ENCODE peak calls at places on chromosome 17, in five cellular contexts. I is activated T-cell treated with anti-CD3 and anti-CD28 coated beads, Interleukin-2, amount 50 U/mL, for 72 hours; P is DMS79; A is nephron progenitor cell; T is CD4-positive, alpha-beta memory T cell. U is an unnamed sample.

GRCh38 chr17:8644507-8644902 is 14.0 kb upstream of the MYH10 start:
- DNase-seq in A (no peak), I (no peak), P (no peak), T (no peak), U (no peak)

GRCh38 chr17:4510615-4510941 is 11.9 kb downstream of the SPNS2 start:
- DNase-seq in A (no peak), P (no peak), I (no peak), T (no peak), U (no peak)

GRCh38 chr17:62178579-62178978 is 113.5 kb upstream of the MED13 start:
- DNase-seq in T (no peak), P (no peak), I (no peak), A (no peak), U (no peak)

GRCh38 chr17:3695723-3696411 is at the start of gene P2RX5:
- DNase-seq in T (peak), P (no peak), I (peak), A (peak), U (no peak)

GRCh38 chr17:4444782-4445473 is 11.2 kb downstream of the SPNS3 start:
- DNase-seq in I (no peak), T (no peak), A (no peak), P (peak), U (no peak)

GRCh38 chr17:49399995-49400394 is 14.7 kb downstream of the PHB1 start:
- DNase-seq in P (no peak), I (no peak), A (no peak), T (no peak), U (no peak)

GRCh38 chr17:62109378-62109902 is 44.4 kb upstream of the MED13 start:
- DNase-seq in A (peak), P (peak), T (peak), I (peak), U (no peak)

GRCh38 chr17:29007456-29008455 is 1.9 kb upstream of the SEZ6 start:
- DNase-seq in I (no peak), A (no peak), T (no peak), P (peak), U (no peak)

GRCh38 chr17:14301279-14301760 is 439 bp downstream of the HS3ST3B1 start:
- DNase-seq in A (no peak), I (peak), P (no peak), T (peak), U (no peak)

GRCh38 chr17:77445908-77446535 is 305.3 kb downstream of the SEC14L1 start:
- DNase-seq in T (peak), A (no peak), P (no peak), I (peak), U (no peak)

GRCh38 chr17:78322858-78323455 is 36.9 kb downstream of the SOCS3 start:
- DNase-seq in P (no peak), T (no peak), A (no peak), I (no peak), U (no peak)

GRCh38 chr17:57391857-57392256 is 135.5 kb downstream of the MSI2 start:
- DNase-seq in A (no peak), P (no peak), T (no peak), I (no peak), U (no peak)

GRCh38 chr17:83204230-83204725 is 124.9 kb downstream of the METRNL start:
- DNase-seq in T (no peak), A (no peak), P (no peak), I (peak), U (no peak)

GRCh38 chr17:15263206-15263579 is 1.9 kb downstream of the PMP22 start:
- DNase-seq in T (no peak), P (no peak), I (no peak), A (peak), U (no peak)

GRCh38 chr17:67218385-67218950 is 26.5 kb downstream of the HELZ start:
- DNase-seq in I (no peak), T (no peak), A (no peak), P (no peak), U (no peak)

GRCh38 chr17:72254808-72255449 is 134.1 kb downstream of the SOX9 start:
- DNase-seq in P (no peak), T (no peak), A (no peak), I (no peak), U (no peak)

GRCh38 chr17:51155416-51155815 is 2.1 kb downstream of the NME1 start:
- DNase-seq in I (no peak), A (no peak), P (no peak), T (no peak), U (no peak)

GRCh38 chr17:71163121-71163812 is 957.6 kb upstream of the SOX9 start:
- DNase-seq in I (no peak), P (peak), A (no peak), T (no peak), U (no peak)

GRCh38 chr17:3802461-3803307 is 1.7 kb upstream of the ITGAE start:
- DNase-seq in A (no peak), P (no peak), I (no peak), T (no peak), U (no peak)

GRCh38 chr17:79429864-79430494 is 180.9 kb downstream of the RBFOX3 start:
- DNase-seq in T (no peak), P (no peak), I (no peak), A (no peak), U (no peak)

GRCh38 chr17:42675984-42676423 is 790 bp downstream of the PLEKHH3 start:
- DNase-seq in A (peak), P (no peak), T (no peak), I (peak), U (no peak)

GRCh38 chr17:46832945-46833839 is 14.7 kb upstream of the WNT3 start:
- DNase-seq in A (no peak), I (no peak), T (no peak), P (no peak), U (no peak)

GRCh38 chr17:82107341-82107860 is 9.4 kb upstream of the FASN start:
- DNase-seq in I (no peak), A (no peak), P (no peak), T (no peak), U (no peak)

GRCh38 chr17:49996121-49996494 is 1.1 kb upstream of the DLX3 start:
- DNase-seq in I (no peak), A (no peak), T (no peak), P (no peak), U (no peak)

GRCh38 chr17:74569392-74570003 is 2.2 kb upstream of the CD300H start:
- DNase-seq in I (peak), T (no peak), P (no peak), A (no peak), U (no peak)

GRCh38 chr17:382644-383533 is 30.3 kb upstream of the RPH3AL start:
- DNase-seq in A (peak), T (no peak), P (no peak), I (no peak), U (no peak)

GRCh38 chr17:59378621-59379194 is 47.3 kb downstream of the YPEL2 start:
- DNase-seq in A (no peak), I (no peak), P (no peak), T (no peak), U (no peak)

GRCh38 chr17:15662726-15663125 is 21.4 kb downstream of the TRIM16 start:
- DNase-seq in P (no peak), I (no peak), T (no peak), A (no peak), U (no peak)

GRCh38 chr17:64950871-64951270 is 31.6 kb upstream of the LRRC37A3 start:
- DNase-seq in A (no peak), T (no peak), I (no peak), P (no peak), U (no peak)

GRCh38 chr17:78789663-78790181 is 7.6 kb upstream of the CYTH1 start:
- DNase-seq in I (no peak), T (peak), A (no peak), P (peak), U (peak)

GRCh38 chr17:64783556-64784352 is 121.6 kb upstream of the SMURF2 start:
- DNase-seq in A (no peak), P (no peak), T (no peak), I (no peak), U (no peak)

GRCh38 chr17:83128306-83129240 is 49.2 kb downstream of the METRNL start:
- DNase-seq in P (no peak), A (no peak), T (no peak), I (no peak), U (no peak)

GRCh38 chr17:82086941-82087906 is 10.8 kb downstream of the FASN start:
- DNase-seq in I (no peak), A (no peak), P (no peak), T (no peak), U (no peak)

GRCh38 chr17:44203731-44204452 is 4.2 kb upstream of the ATXN7L3 start:
- DNase-seq in T (peak), A (peak), I (peak), P (no peak), U (no peak)

GRCh38 chr17:40598021-40598927 is 33.0 kb upstream of the CCR7 start:
- DNase-seq in I (peak), P (no peak), A (no peak), T (no peak), U (no peak)

U was measured in T-helper 1 cell.